ENCODE peak calls at places on chromosomes 4 and X, in five cellular contexts. O, G, X, F and H are unnamed samples.

GRCh38 chrX:25198253-25198652 is 182.5 kb upstream of the ARX start:
- DNase-seq in O (no peak), G (no peak), X (no peak), F (no peak), H (no peak)

GRCh38 chrX:151982217-151982616 is 7.7 kb upstream of the GABRE start:
- DNase-seq in O (no peak), G (no peak), X (no peak), F (no peak), H (peak)

GRCh38 chrX:20029728-20030127 is 38.9 kb upstream of the BCLAF3 start:
- DNase-seq in O (no peak), G (no peak), X (no peak), F (no peak), H (no peak)

GRCh38 chr4:87073570-87074470 is 139.0 kb downstream of the AFF1 start:
- DNase-seq in O (peak), G (no peak), X (no peak), F (no peak), H (no peak)

GRCh38 chr4:4572821-4573220 is 31.0 kb upstream of the STX18 start:
- DNase-seq in O (no peak), G (no peak), X (no peak), F (no peak), H (no peak)

GRCh38 chr4:132334081-132334480 is 815.0 kb upstream of the PCDH10 start:
- DNase-seq in O (no peak), G (no peak), X (no peak), F (no peak), H (no peak)

GRCh38 chrX:45711231-45711630 is 510.6 kb upstream of the DIPK2B start:
- DNase-seq in O (no peak), G (no peak), X (no peak), F (no peak), H (no peak)

GRCh38 chr4:102324725-102325124 is 20.6 kb downstream of the SLC39A8 start:
- DNase-seq in O (no peak), G (no peak), X (no peak), F (no peak), H (no peak)

GRCh38 chr4:112230879-112231778 is 458 bp upstream of the AP1AR start:
- DNase-seq in O (peak), G (peak), X (peak), F (peak), H (peak)

GRCh38 chr4:10161146-10161545 is 44.5 kb upstream of the WDR1 start:
- DNase-seq in O (no peak), G (no peak), X (no peak), F (no peak), H (no peak)

GRCh38 chr4:55435136-55435535 is 39.4 kb downstream of the TMEM165 start:
- DNase-seq in O (no peak), G (no peak), X (no peak), F (peak), H (no peak)

GRCh38 chrX:71143508-71143907 is 1.1 kb upstream of the NLGN3 start:
- DNase-seq in O (no peak), G (no peak), X (no peak), F (no peak), H (no peak)

GRCh38 chr4:173370130-173370476 is 651 bp upstream of the SAP30 start:
- DNase-seq in O (peak), G (no peak), X (no peak), F (no peak), H (no peak)

GRCh38 chr4:18556402-18556801 is 534.8 kb upstream of the LCORL start:
- DNase-seq in O (no peak), G (no peak), X (no peak), F (no peak), H (no peak)

GRCh38 chrX:107725761-107726555 is 49.6 kb downstream of the TSC22D3 start:
- DNase-seq in O (peak), G (no peak), X (no peak), F (no peak), H (no peak)

GRCh38 chr4:38985363-38986065 is 46.7 kb downstream of the TMEM156 start:
- DNase-seq in O (no peak), G (no peak), X (no peak), F (no peak), H (no peak)

GRCh38 chrX:39399387-39399786 is 598.1 kb downstream of the MID1IP1 start:
- DNase-seq in O (no peak), G (no peak), X (no peak), F (no peak), H (no peak)

GRCh38 chrX:1754077-1754476 is 139.2 kb downstream of the ASMT start:
- DNase-seq in O (no peak), G (peak), X (no peak), F (no peak), H (no peak)

GRCh38 chr4:167290684-167291083 is 56.4 kb upstream of the SPOCK3 start:
- DNase-seq in O (no peak), G (no peak), X (peak), F (peak), H (no peak)

GRCh38 chr4:121574618-121575017 is 122.2 kb downstream of the ANXA5 start:
- DNase-seq in O (no peak), G (no peak), X (no peak), F (no peak), H (no peak)

GRCh38 chr4:186068581-186069402 is at the start of gene TLR3:
- DNase-seq in O (no peak), G (no peak), X (no peak), F (no peak), H (no peak)

GRCh38 chr4:147371661-147372060 is 109.2 kb upstream of the EDNRA start:
- DNase-seq in O (no peak), G (peak), X (peak), F (no peak), H (no peak)

GRCh38 chrX:154738013-154738738 is 12.7 kb downstream of the GAB3 start:
- DNase-seq in O (no peak), G (no peak), X (no peak), F (no peak), H (no peak)

GRCh38 chr4:84995386-84995785 is 28.9 kb upstream of the WDFY3 start:
- DNase-seq in O (no peak), G (no peak), X (no peak), F (no peak), H (no peak)

GRCh38 chr4:67522851-67523671 is 22.2 kb downstream of the CENPC start:
- DNase-seq in O (no peak), G (no peak), X (no peak), F (no peak), H (no peak)

GRCh38 chr4:55008166-55009056 is 117.0 kb downstream of the KDR start:
- DNase-seq in O (no peak), G (no peak), X (no peak), F (peak), H (no peak)

GRCh38 chr4:184112006-184112550 is 105.6 kb downstream of the ENPP6 start:
- DNase-seq in O (no peak), G (no peak), X (no peak), F (no peak), H (no peak)

GRCh38 chr4:121555315-121556107 is 141.3 kb downstream of the ANXA5 start:
- DNase-seq in O (no peak), G (no peak), X (no peak), F (peak), H (no peak)

DNA sequence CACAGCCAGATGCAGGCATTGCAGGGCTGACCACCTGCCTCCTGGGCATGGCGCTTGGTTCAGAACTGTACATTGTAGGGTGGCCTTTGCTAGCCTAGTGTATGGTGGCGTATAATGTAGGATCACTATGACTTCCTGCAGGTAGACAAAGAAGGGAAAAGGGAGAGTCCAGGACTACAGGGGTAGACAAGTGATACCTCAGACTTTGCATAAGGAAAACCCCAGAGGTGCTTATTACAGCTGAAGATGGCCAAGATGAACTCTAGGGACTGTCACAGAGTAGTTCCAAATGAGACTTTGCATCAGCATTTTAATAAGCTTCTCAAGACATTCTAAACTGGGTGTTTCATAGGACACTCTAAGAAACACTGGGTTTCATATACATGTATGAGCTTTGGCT is 116.4 kb upstream of the PUDP start:
- DNase-seq in O (no peak), G (no peak), X (no peak), F (no peak), H (no peak)
- H3K4me3 ChIP-seq in O (no peak), G (no peak), X (no peak), F (no peak), H (no peak)

DNA sequence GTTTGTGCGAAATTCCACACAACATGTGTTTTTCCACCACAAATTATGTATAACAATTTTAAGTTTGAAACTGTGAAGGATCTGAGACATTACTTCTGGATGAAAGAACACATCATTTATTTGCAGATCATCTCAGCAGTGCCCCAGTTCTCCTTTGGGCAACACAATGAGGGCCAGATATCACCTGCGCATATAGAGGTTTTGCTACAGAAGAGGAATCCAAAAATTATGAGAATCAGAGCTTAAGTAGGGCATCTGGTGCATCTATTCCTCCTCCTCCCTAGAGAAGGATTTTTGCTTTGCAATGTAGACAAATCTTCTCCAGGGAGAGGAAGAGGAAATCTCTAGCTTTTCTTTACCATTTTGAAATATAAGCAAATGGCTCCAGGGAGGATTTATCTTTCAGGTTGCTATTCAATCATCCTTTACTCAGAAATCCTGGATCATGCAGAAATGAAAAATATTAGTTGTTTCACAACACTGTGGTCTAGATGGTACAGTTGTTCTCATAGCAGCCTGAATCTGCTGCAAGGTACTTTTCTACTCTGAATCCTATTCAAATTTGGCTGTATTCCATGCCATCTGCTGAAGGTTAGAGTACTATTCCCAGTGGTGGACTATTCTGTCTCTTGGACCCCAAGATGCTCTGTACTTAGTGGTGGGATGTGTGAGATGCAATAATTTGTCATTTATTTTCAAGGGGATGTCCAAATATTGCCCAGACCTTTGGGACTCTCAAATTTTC is 132.1 kb downstream of the SNCA start:
- DNase-seq in O (no peak), G (no peak), X (no peak), F (no peak), H (no peak)
- TF ChIP-seq POLR2AphosphoS5 in O (no peak), G (no peak), X (no peak), F (no peak), H (no peak)

GRCh38 chrX:136086521-136086920 is 60.8 kb upstream of the FHL1 start:
- DNase-seq in O (no peak), G (no peak), X (no peak), F (no peak), H (no peak)
- H3K4me3 ChIP-seq in O (no peak), G (no peak), X (no peak), F (no peak), H (no peak)

GRCh38 chrX:149851864-149852263 is 29.1 kb upstream of the MAGEA8 start:
- DNase-seq in O (no peak), G (no peak), X (no peak), F (no peak), H (no peak)

GRCh38 chrX:149848855-149849254 is 32.1 kb upstream of the MAGEA8 start:
- DNase-seq in O (no peak), G (no peak), X (no peak), F (no peak), H (no peak)

GRCh38 chrX:149858592-149858991 is 22.4 kb upstream of the MAGEA8 start:
- DNase-seq in O (no peak), G (no peak), X (no peak), F (no peak), H (no peak)

GRCh38 chrX:149849787-149850186 is 31.2 kb upstream of the MAGEA8 start:
- DNase-seq in O (no peak), G (no peak), X (no peak), F (no peak), H (no peak)

DNA sequence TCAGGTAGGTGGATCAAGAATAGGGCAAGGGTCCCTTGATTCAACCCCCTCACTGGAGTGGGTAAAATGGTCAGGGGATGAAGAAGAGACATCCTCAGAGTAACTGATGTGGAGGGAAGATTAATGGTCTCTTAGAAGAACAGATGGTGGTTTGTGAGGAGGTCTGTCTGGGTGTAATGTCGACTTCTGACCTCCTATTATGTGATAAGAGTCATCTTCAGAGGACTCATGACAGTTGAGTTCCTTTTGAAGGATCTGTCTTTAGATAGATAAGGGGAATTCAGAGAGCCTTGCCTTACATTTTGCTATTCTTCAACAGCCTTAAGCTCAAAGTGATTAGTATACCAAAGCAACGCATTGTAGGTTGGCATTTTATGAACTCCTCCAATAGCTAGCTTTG is 27.1 kb upstream of the MAGEA8 start:
- DNase-seq in O (no peak), G (no peak), X (no peak), F (no peak), H (no peak)
- TF ChIP-seq POLR2AphosphoS5 in O (no peak), G (no peak), X (no peak), F (no peak), H (no peak)

GRCh38 chrX:17377795-17378194 is 2.8 kb downstream of the NHS start:
- DNase-seq in O (no peak), G (no peak), X (no peak), F (no peak), H (no peak)
- H3K4me3 ChIP-seq in O (peak), G (peak), X (peak), F (peak), H (peak)

GRCh38 chr4:47668256-47668655 is 169.6 kb downstream of the CORIN start:
- DNase-seq in O (no peak), G (no peak), X (no peak), F (no peak), H (no peak)

GRCh38 chr4:47667552-47667951 is 170.3 kb downstream of the CORIN start:
- DNase-seq in O (no peak), G (no peak), X (no peak), F (no peak), H (no peak)

GRCh38 chr4:47664051-47664826 is 173.6 kb downstream of the CORIN start:
- DNase-seq in O (no peak), G (no peak), X (no peak), F (no peak), H (no peak)

GRCh38 chr4:47669946-47670345 is 167.9 kb downstream of the CORIN start:
- DNase-seq in O (no peak), G (no peak), X (no peak), F (no peak), H (no peak)

GRCh38 chr4:47668810-47669408 is 169.0 kb downstream of the CORIN start:
- DNase-seq in O (no peak), G (peak), X (peak), F (peak), H (no peak)
- TF ChIP-seq POLR2AphosphoS5 in O (no peak), G (no peak), X (no peak), F (no peak), H (no peak)

DNA sequence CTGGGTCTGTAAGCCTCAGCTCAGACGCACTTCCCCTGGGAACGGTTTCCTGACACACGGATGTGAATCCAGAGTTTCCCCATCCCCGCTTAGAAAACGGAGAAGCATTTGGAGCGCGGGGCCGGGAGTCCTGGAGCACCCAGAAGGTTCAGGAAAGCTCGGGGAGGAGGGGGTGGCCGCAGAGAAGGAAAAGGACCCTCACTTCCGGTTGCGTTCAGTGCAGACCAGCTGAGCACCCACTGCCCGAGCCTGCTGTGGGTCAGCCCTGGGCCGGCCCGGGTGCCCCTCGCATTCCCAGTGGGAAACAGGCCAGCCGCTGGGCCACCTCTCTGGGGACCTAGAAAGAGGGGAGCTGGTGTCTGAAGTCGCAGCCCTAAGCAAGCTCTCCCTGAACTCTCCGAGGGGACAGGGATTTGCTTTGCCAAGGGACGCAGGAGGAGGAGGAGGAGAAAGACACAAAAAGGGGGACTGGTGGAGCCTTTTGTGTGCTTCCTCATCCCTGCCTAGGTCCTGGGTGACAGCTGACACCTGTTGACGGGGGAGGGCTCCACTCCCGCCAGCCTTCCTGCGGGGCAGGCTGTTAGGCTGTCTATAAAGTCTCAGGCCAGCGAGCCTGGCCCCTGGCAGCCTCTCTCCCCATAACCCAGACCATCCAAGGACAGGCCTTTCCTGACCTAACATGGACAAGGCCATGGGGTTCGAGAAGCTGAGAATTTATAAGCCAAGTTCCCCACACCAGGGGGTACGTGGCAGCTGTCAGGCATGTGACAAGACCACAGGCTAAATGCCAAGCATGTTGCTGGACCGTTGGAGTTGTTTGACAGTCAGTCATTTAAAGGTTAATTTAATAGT is 696 bp upstream of the EVC2 start:
- DNase-seq in O (no peak), G (no peak), X (no peak), F (peak), H (no peak)
- H3K4me3 ChIP-seq in O (peak), G (no peak), X (no peak), F (peak), H (peak)